ENCODE peak calls at places on chromosomes 3 and 15, in eight cellular contexts. Q is GM23338; Z is OCI-LY7; E is A673; U is BJ; X is cardiac fibroblast; O is naive thymus-derived CD4-positive, alpha-beta T cell; C is fibroblast of the aortic adventitia. N is an unnamed sample.

GRCh38 chr15:33154366-33155166 is 39.9 kb downstream of the FMN1 start:
- DNase-seq in Q (no peak), Z (no peak), E (peak), U (peak), X (peak), O (no peak), C (no peak), N (peak)

GRCh38 chr3:52495096-52495495 is at the start of gene STAB1:
- DNase-seq in Q (no peak), Z (no peak), E (no peak), U (no peak), X (no peak), O (no peak), C (no peak), N (no peak)

GRCh38 chr3:167876603-167877325 is 141.2 kb downstream of the SERPINI1 start:
- DNase-seq in Q (no peak), Z (no peak), E (peak), U (no peak), X (peak), O (no peak), C (peak), N (peak)

GRCh38 chr15:58641660-58642059 is 107.8 kb downstream of the ADAM10 start:
- DNase-seq in Q (no peak), Z (no peak), E (no peak), U (no peak), X (no peak), O (no peak), C (no peak), N (no peak)

GRCh38 chr3:8320711-8321458 is 180.7 kb upstream of the LMCD1 start:
- DNase-seq in Q (peak), Z (no peak), E (no peak), U (no peak), X (no peak), O (no peak), C (no peak), N (no peak)

GRCh38 chr15:29652595-29652994 is 169.7 kb downstream of the TJP1 start:
- DNase-seq in Q (no peak), Z (no peak), E (no peak), U (no peak), X (no peak), O (no peak), C (no peak), N (no peak)

GRCh38 chr3:156332304-156332703 is 211.9 kb downstream of the KCNAB1 start:
- DNase-seq in Q (no peak), Z (no peak), E (no peak), U (no peak), X (no peak), O (no peak), C (no peak), N (peak)

GRCh38 chr3:155244206-155244605 is 49.3 kb downstream of the STRIT1 start:
- DNase-seq in Q (no peak), Z (peak), E (no peak), U (no peak), X (peak), O (no peak), C (peak), N (no peak)

GRCh38 chr3:151841801-151842200 is 27.9 kb downstream of the AADAC start:
- DNase-seq in Q (no peak), Z (no peak), E (no peak), U (no peak), X (peak), O (no peak), C (no peak), N (no peak)

GRCh38 chr3:94076055-94076454 is 13.2 kb downstream of the NSUN3 start:
- DNase-seq in Q (no peak), Z (no peak), E (no peak), U (no peak), X (peak), O (no peak), C (peak), N (peak)

GRCh38 chr3:128950223-128950938 is 43.5 kb downstream of the CFAP92 start:
- DNase-seq in Q (peak), Z (peak), E (peak), U (no peak), X (peak), O (peak), C (peak), N (no peak)

GRCh38 chr15:65211157-65211982 is at the start of gene CILP:
- DNase-seq in Q (no peak), Z (no peak), E (peak), U (no peak), X (peak), O (no peak), C (peak), N (no peak)

GRCh38 chr15:67915374-67916050 is 75.7 kb upstream of the RNU6-1 start:
- DNase-seq in Q (peak), Z (no peak), E (no peak), U (no peak), X (no peak), O (no peak), C (peak), N (no peak)

GRCh38 chr15:90364251-90364650 is 12.2 kb downstream of the ZNF774 start:
- DNase-seq in Q (no peak), Z (no peak), E (no peak), U (no peak), X (peak), O (no peak), C (peak), N (peak)

GRCh38 chr3:108569336-108569735 is 19.9 kb downstream of the CIP2A start:
- DNase-seq in Q (no peak), Z (no peak), E (no peak), U (no peak), X (no peak), O (no peak), C (no peak), N (no peak)

GRCh38 chr15:78909791-78910228 is 35.0 kb downstream of the CTSH start:
- DNase-seq in Q (peak), Z (peak), E (peak), U (no peak), X (peak), O (no peak), C (peak), N (no peak)

GRCh38 chr3:137047240-137047639 is 89.5 kb downstream of the IL20RB start:
- DNase-seq in Q (peak), Z (no peak), E (no peak), U (no peak), X (no peak), O (no peak), C (no peak), N (no peak)

GRCh38 chr3:15272431-15273196 is 59.8 kb downstream of the SH3BP5 start:
- DNase-seq in Q (peak), Z (no peak), E (no peak), U (no peak), X (no peak), O (no peak), C (no peak), N (no peak)

GRCh38 chr3:62954579-62954978 is 79.4 kb upstream of the CADPS start:
- DNase-seq in Q (no peak), Z (peak), E (no peak), U (no peak), X (no peak), O (no peak), C (no peak), N (no peak)

GRCh38 chr3:27721717-27722564 is at the start of gene EOMES:
- DNase-seq in Q (peak), Z (peak), E (peak), U (no peak), X (peak), O (peak), C (peak), N (no peak)

GRCh38 chr3:102736961-102737304 is 302.1 kb downstream of the ZPLD1 start:
- DNase-seq in Q (no peak), Z (no peak), E (no peak), U (no peak), X (no peak), O (no peak), C (no peak), N (no peak)

GRCh38 chr15:51331141-51331540 is 7.3 kb downstream of the CYP19A1 start:
- DNase-seq in Q (no peak), Z (no peak), E (no peak), U (no peak), X (peak), O (no peak), C (peak), N (no peak)

GRCh38 chr3:50503504-50503903 is at the start of gene CACNA2D2:
- DNase-seq in Q (peak), Z (no peak), E (peak), U (no peak), X (no peak), O (peak), C (no peak), N (no peak)

GRCh38 chr3:50502225-50502583 is 1.2 kb downstream of the CACNA2D2 start:
- DNase-seq in Q (no peak), Z (no peak), E (no peak), U (no peak), X (no peak), O (no peak), C (no peak), N (no peak)

GRCh38 chr3:50504681-50505080 is 1.2 kb upstream of the CACNA2D2 start:
- DNase-seq in Q (no peak), Z (no peak), E (no peak), U (no peak), X (no peak), O (no peak), C (no peak), N (no peak)

GRCh38 chr3:50503947-50504346 is 513 bp upstream of the CACNA2D2 start:
- DNase-seq in Q (peak), Z (no peak), E (no peak), U (no peak), X (no peak), O (no peak), C (no peak), N (no peak)

DNA sequence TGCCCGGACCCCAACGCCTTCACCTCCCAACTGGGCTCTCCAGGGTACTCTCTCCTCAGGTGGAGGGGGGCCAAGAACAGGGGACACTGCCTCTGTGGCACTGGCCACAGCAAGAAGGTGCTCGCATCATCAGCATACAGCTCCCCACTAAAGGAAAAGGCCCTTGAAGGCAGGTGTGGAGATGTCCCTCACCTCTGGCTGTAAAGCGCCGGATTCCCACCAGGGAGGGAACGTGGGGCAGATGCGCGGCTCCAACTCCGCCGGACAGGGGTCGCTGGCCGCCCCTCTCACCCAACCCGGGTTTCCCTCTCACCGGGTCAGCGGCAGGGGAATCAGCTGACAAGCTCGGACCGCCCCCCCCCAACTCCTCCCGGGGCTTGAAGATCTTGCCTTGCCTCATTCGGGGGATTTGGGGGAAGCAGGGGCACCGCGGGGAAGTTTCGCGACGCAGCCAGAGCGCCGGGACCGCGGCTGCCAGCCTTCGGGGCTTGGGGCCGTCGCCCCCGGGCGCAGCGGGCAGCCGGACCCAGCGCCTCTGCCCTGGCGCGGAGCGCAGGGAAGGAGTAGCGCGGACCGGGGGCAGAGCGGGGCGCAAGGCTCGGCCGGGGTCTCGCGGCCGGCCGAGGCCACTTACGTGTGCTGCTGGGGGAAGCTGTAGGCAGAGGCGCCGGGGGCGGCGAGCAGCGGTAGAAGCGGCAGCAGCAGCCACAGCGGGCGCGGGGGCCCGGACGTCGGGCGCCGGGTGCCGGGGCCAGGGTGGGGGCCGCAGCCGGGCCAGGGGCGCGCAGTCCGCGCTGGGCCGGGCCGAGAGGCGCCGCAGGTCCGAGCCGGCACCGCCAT is 630 bp downstream of the CACNA2D2 start:
- DNase-seq in Q (peak), Z (no peak), E (no peak), U (no peak), X (no peak), O (no peak), C (no peak), N (no peak)
- H3K4me3 ChIP-seq in Q (peak), Z (no peak), E (peak), U (no peak), X (no peak), O (peak), C (no peak), N (no peak)

GRCh38 chr15:92886229-92886628 is 13.9 kb upstream of the CHD2 start:
- DNase-seq in Q (no peak), Z (no peak), E (no peak), U (no peak), X (no peak), O (no peak), C (peak), N (no peak)
- H3K4me3 ChIP-seq in Q (peak), Z (peak), E (peak), U (no peak), X (peak), O (peak), C (peak), N (peak)

GRCh38 chr3:195859061-195859845 is 47.5 kb upstream of the MUC4 start:
- DNase-seq in Q (peak), Z (peak), E (peak), U (no peak), X (peak), O (peak), C (peak), N (no peak)
- H3K4me3 ChIP-seq in Q (no peak), Z (no peak), E (no peak), U (no peak), X (no peak), O (no peak), C (peak), N (no peak)

GRCh38 chr15:92000709-92001108 is 147.2 kb downstream of the SLCO3A1 start:
- DNase-seq in Q (peak), Z (peak), E (no peak), U (no peak), X (no peak), O (no peak), C (no peak), N (no peak)
- H3K4me3 ChIP-seq in Q (peak), Z (no peak), E (no peak), U (no peak), X (no peak), O (no peak), C (no peak), N (no peak)

GRCh38 chr15:69346112-69346511 is 47.4 kb downstream of the PAQR5 start:
- DNase-seq in Q (no peak), Z (no peak), E (no peak), U (no peak), X (peak), O (no peak), C (peak), N (no peak)
- H3K4me3 ChIP-seq in Q (no peak), Z (no peak), E (no peak), U (no peak), X (no peak), O (no peak), C (no peak), N (no peak)

DNA sequence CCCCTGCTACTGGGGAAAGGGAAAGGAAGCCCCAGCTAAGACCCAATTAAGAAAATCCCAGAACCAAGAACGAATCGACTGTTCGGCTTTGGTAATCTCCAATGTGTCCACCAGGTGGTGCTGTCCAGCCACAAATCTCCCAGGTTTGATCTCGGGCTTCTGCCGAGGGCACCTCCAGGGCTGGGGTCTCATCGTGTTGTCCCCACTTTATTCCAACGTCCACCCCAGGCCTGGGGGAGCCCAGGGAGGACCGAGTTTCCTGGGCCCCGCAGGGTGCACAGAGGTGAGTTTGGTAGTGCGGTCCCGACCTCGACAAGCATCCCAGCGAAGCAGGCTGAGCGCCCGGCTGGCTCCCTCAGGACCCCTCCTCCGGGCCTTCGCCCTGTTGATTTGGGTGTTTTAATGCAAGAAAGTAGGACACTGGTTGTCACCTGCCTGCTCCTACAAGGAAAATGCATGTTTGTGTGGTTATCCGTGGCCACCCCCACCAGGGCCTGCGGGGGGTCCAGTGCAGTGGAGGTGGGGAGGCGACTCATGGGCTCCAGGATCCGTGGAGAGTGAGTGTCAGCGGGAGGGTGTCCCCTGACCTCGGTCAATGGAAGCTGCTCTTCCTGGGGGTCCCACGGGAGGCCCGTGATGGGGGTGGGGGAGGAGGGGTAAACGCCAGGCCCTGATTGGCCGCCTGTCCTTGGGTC is 185.0 kb downstream of the GOLGA6L6 start:
- DNase-seq in Q (peak), Z (peak), E (peak), U (no peak), X (peak), O (peak), C (peak), N (no peak)
- H3K4me3 ChIP-seq in Q (no peak), Z (no peak), E (no peak), U (no peak), X (no peak), O (no peak), C (no peak), N (no peak)

DNA sequence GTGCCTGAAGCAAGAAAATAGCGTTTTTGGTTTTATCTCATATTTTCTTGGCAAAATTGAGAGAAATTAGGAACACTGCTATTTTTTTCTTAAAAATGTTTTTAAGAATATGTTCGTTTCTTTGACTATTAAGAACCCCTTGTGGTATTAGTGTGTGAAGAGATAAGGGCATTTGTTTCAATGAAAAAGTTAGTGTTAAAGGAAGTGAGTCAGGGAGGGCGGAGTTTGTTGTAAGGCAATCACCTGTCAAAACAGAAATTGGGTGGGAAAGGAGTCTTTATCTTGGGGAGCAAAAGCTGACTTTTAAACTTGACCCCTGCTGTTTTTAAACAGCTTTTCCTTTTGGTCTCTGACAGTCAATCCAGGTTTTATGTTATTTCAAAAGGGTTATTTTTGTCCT is 4.2 kb downstream of the RAP2B start:
- DNase-seq in Q (no peak), Z (no peak), E (no peak), U (no peak), X (peak), O (no peak), C (peak), N (no peak)
- H3K4me3 ChIP-seq in Q (peak), Z (peak), E (peak), U (peak), X (no peak), O (peak), C (peak), N (no peak)